ENCODE peak calls at places on chromosome 11, in four cellular contexts. P, A, U and H are unnamed samples.
A peak's percentile ranks its signal among the peaks of the same experiment; 100 is the strongest.

GRCh38 chr11:67640021-67640757 is 626 bp upstream of the TBX10 start:
- DNase-seq in A (peak; percentile 79), U (no peak), P (peak; percentile 33), H (peak; percentile 48)

GRCh38 chr11:802693-803466 is 2.2 kb downstream of the PIDD1 start:
- DNase-seq in A (no peak), P (no peak), U (no peak), H (no peak)

GRCh38 chr11:61917357-61918109 is at the start of gene RAB3IL1:
- DNase-seq in U (peak; percentile 19), P (no peak), A (no peak), H (peak; percentile 50)

GRCh38 chr11:86923993-86924766 is 31.0 kb downstream of the FZD4 start:
- DNase-seq in A (no peak), P (no peak), U (no peak), H (no peak)

GRCh38 chr11:76067099-76067498 is 139.2 kb downstream of the WNT11 start:
- DNase-seq in P (peak; percentile 35), U (no peak), A (no peak), H (no peak)

GRCh38 chr11:8566613-8567210 is 27.3 kb downstream of the STK33 start:
- DNase-seq in U (peak; percentile 38), P (peak; percentile 48), A (peak; percentile 49), H (peak; percentile 59)

GRCh38 chr11:33646629-33647028 is 54.0 kb downstream of the C11orf91 start:
- DNase-seq in U (no peak), A (no peak), P (peak; percentile 23), H (no peak)

GRCh38 chr11:65043881-65044501 is 3.0 kb downstream of the SAC3D1 start:
- DNase-seq in U (no peak), A (no peak), P (peak; percentile 43), H (no peak)

GRCh38 chr11:72012897-72013721 is 14.4 kb downstream of the IL18BP start:
- DNase-seq in U (no peak), A (no peak), P (peak; percentile 17), H (peak; percentile 61)

GRCh38 chr11:93063101-93063500 is 93.7 kb downstream of the MTNR1B start:
- DNase-seq in P (peak; percentile 27), U (no peak), A (no peak), H (no peak)

GRCh38 chr11:110971110-110971509 is 258.9 kb upstream of the ARHGAP20 start:
- DNase-seq in P (peak; percentile 69), U (peak; percentile 17), A (no peak), H (peak; percentile 93)

GRCh38 chr11:83192846-83193245 is 666 bp upstream of the ANKRD42 start:
- DNase-seq in A (no peak), P (no peak), U (no peak), H (peak; percentile 54)

DNA sequence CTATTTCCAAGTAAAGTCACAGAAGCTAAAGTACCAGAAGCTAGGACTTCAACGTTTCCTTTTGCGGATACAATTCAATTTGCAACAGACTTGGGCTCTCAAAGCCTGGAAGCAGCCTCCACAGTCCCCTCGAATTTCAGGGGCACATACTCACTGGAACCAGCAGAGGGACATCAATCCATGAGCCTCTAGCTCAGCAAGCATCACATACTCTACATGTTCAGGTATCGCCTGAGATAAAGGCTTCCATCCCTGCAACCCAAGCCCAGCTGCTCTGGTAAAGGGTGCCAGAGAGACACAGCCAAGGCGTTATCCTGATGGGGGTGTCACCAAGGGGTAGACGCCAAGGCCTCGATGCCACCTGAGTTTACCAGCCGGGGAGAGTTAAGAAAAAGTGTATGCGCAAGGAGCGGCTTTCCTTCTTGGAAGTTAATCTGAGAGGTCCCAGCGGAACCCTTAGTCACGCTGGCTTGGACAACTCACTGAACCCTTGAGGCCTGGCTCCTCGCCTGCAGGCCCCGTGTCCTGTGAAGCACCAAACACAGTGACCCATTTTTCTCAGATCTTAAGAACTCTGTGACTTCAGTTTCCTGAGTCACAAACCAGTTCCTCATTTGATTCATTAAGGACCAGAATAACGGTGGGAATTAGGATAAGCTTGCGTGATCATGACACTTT is 13.0 kb downstream of the LTO1 start:
- DNase-seq in P (no peak), U (no peak), A (no peak), H (no peak)
- TF ChIP-seq CTCF in P (no peak), U (peak; percentile 32), A (no peak), H (peak; percentile 15)

GRCh38 chr11:134372961-134373360 is 39.1 kb downstream of the B3GAT1 start:
- DNase-seq in U (no peak), P (no peak), A (no peak), H (no peak)
- TF ChIP-seq CTCF in U (no peak), P (no peak), A (no peak), H (no peak)

GRCh38 chr11:66639066-66639813 is 737 bp downstream of the RBM4 start:
- DNase-seq in P (peak; percentile 42), U (no peak), A (peak; percentile 52), H (peak; percentile 55)
- TF ChIP-seq CTCF in P (peak; percentile 21), U (no peak), A (peak; percentile 6), H (peak; percentile 15)

DNA sequence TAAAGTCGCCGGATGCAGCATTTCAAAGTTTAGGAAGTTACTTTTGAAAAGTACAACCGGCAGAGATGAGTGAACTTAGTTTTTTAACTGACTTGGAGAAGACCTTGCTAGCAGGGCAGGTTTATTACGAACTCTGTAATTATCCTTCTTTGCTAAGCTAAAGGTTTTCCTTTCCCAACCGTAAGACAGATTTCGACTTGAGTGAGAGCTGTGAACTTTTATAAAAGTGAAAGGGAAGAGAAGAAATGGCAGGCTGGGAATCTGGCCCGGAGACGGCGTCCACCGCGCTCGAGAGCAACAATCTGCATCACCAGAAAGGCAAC is 659 bp upstream of the TEAD1 start:
- DNase-seq in U (no peak), P (no peak), A (no peak), H (no peak)
- TF ChIP-seq CTCF in U (no peak), P (no peak), A (no peak), H (no peak)

DNA sequence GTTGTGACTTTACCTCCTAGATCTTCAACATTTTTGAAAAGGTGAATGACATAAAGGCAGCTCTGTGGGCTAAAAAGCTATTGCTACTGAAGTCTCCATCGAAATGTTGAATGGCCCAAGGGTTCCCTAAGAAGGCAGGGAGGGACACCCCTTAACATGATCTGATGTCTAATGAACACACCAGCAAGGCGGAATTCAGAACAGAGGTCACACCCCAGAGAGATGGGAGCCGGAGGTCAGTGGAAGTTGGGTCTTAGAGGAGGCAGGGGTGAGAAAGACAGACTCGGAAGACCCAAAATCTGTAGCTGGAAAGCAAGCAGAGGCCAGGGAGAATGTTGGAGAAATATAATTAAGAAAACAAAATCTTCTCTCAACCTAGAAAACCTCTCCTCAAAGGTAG is 79.0 kb downstream of the TRIM29 start:
- DNase-seq in U (no peak), P (no peak), A (no peak), H (no peak)
- TF ChIP-seq CTCF in U (no peak), P (no peak), A (no peak), H (no peak)